ENCODE peak calls at places on chromosome 12, in ten cellular contexts. L is HepG2; U is HCEC 1CT; Q is A549; C is gastrocnemius medialis; M is stimulated activated CD4-positive, alpha-beta T cell treated with anti-CD3 and anti-CD28 coated beads, Interleukin-1b, Interleukin-23, amount 100 ng/mL, for 1 hour; Y is activated T-cell treated with anti-CD3 and anti-CD28 coated beads, Interleukin-2, amount 50 U/mL, for 1 hour; J is NCI-H748 treated with DMSO at 0.1 percent for 48 hours; H is Caco-2; D is GM18507. I is an unnamed sample.

GRCh38 chr12:19994970-19995369 is 373.4 kb upstream of the PDE3A start:
- DNase-seq in L (no peak), U (peak), Q (no peak), C (no peak), M (no peak), Y (no peak), J (no peak), H (no peak), D (no peak), I (no peak)

GRCh38 chr12:12282761-12283160 is 15.9 kb upstream of the LRP6 start:
- DNase-seq in L (no peak), U (peak), Q (no peak), C (no peak), M (no peak), Y (no peak), J (no peak), H (no peak), D (no peak), I (peak)

GRCh38 chr12:111149299-111149698 is 219.6 kb downstream of the PHETA1 start:
- DNase-seq in L (no peak), U (no peak), Q (no peak), C (no peak), M (no peak), Y (no peak), J (no peak), H (no peak), D (no peak), I (no peak)

GRCh38 chr12:52976574-52977071 is 27.7 kb downstream of the KRT18 start:
- DNase-seq in L (no peak), U (no peak), Q (peak), C (no peak), M (no peak), Y (no peak), J (no peak), H (peak), D (no peak), I (no peak)

GRCh38 chr12:48972213-48973021 is 882 bp upstream of the WNT10B start:
- DNase-seq in L (no peak), U (no peak), Q (no peak), C (no peak), M (no peak), Y (peak), J (no peak), H (no peak), D (no peak), I (no peak)

GRCh38 chr12:53073881-53074280 is 5.3 kb downstream of the SPRYD3 start:
- DNase-seq in L (no peak), U (no peak), Q (no peak), C (no peak), M (no peak), Y (no peak), J (no peak), H (no peak), D (no peak), I (no peak)

GRCh38 chr12:46299846-46300245 is 31.0 kb upstream of the SLC38A1 start:
- DNase-seq in L (no peak), U (no peak), Q (no peak), C (no peak), M (no peak), Y (no peak), J (peak), H (no peak), D (no peak), I (no peak)

GRCh38 chr12:58819945-58820344 is 100.4 kb downstream of the LRIG3 start:
- DNase-seq in L (no peak), U (no peak), Q (no peak), C (no peak), M (no peak), Y (no peak), J (no peak), H (no peak), D (no peak), I (no peak)

GRCh38 chr12:107115119-107115518 is 21.8 kb upstream of the CRY1 start:
- DNase-seq in L (no peak), U (no peak), Q (no peak), C (no peak), M (no peak), Y (no peak), J (no peak), H (no peak), D (no peak), I (no peak)

I was measured in HT-29.